ENCODE peak calls at places on chromosomes 7 and 10, in nine cellular contexts. One of them, this sample, is unnamed.

GRCh38 chr7:16804674-16805439 is at the start of gene AGR2:
- DNase-seq in OCI-LY7: no peak
- DNase-seq in brain microvascular endothelial cell: no peak
- DNase-seq in AG09309: no peak
- DNase-seq in GM12865: no peak
- DNase-seq in fibroblast of mammary gland: no peak
- DNase-seq in NB4: no peak
- DNase-seq in PC-3: peak
- DNase-seq in astrocyte of the spinal cord: peak
- DNase-seq in this sample: no peak

GRCh38 chr7:45691155-45691656 is 117.0 kb downstream of the ADCY1 start:
- DNase-seq in OCI-LY7: no peak
- DNase-seq in AG09309: no peak
- DNase-seq in astrocyte of the spinal cord: no peak
- DNase-seq in GM12865: no peak
- DNase-seq in fibroblast of mammary gland: no peak
- DNase-seq in brain microvascular endothelial cell: no peak
- DNase-seq in NB4: no peak
- DNase-seq in PC-3: no peak
- DNase-seq in this sample: no peak

GRCh38 chr7:110718514-110719205 is 372.3 kb upstream of the LRRN3 start:
- DNase-seq in astrocyte of the spinal cord: no peak
- DNase-seq in brain microvascular endothelial cell: no peak
- DNase-seq in AG09309: no peak
- DNase-seq in NB4: no peak
- DNase-seq in fibroblast of mammary gland: no peak
- DNase-seq in OCI-LY7: no peak
- DNase-seq in PC-3: no peak
- DNase-seq in GM12865: no peak
- DNase-seq in this sample: no peak

GRCh38 chr7:32588657-32589056 is 93.4 kb downstream of the AVL9 start:
- DNase-seq in brain microvascular endothelial cell: peak
- DNase-seq in NB4: peak
- DNase-seq in AG09309: peak
- DNase-seq in fibroblast of mammary gland: peak
- DNase-seq in GM12865: peak
- DNase-seq in PC-3: peak
- DNase-seq in OCI-LY7: no peak
- DNase-seq in astrocyte of the spinal cord: peak
- DNase-seq in this sample: peak

GRCh38 chr7:96786998-96787395 is 77.4 kb upstream of the SEM1 start:
- DNase-seq in astrocyte of the spinal cord: no peak
- DNase-seq in NB4: no peak
- DNase-seq in fibroblast of mammary gland: no peak
- DNase-seq in OCI-LY7: no peak
- DNase-seq in AG09309: no peak
- DNase-seq in PC-3: no peak
- DNase-seq in GM12865: no peak
- DNase-seq in brain microvascular endothelial cell: no peak
- DNase-seq in this sample: no peak

GRCh38 chr7:21377545-21377944 is 50.3 kb upstream of the SP4 start:
- DNase-seq in OCI-LY7: no peak
- DNase-seq in AG09309: no peak
- DNase-seq in PC-3: no peak
- DNase-seq in fibroblast of mammary gland: no peak
- DNase-seq in brain microvascular endothelial cell: no peak
- DNase-seq in NB4: no peak
- DNase-seq in astrocyte of the spinal cord: no peak
- DNase-seq in GM12865: no peak
- DNase-seq in this sample: no peak

GRCh38 chr10:114855776-114856543 is 34.4 kb downstream of the FHIP2A start:
- DNase-seq in GM12865: no peak
- DNase-seq in AG09309: no peak
- DNase-seq in PC-3: peak
- DNase-seq in OCI-LY7: no peak
- DNase-seq in fibroblast of mammary gland: peak
- DNase-seq in astrocyte of the spinal cord: peak
- DNase-seq in NB4: no peak
- DNase-seq in brain microvascular endothelial cell: no peak
- DNase-seq in this sample: peak

GRCh38 chr7:148395292-148395691 is 195.3 kb upstream of the C7orf33 start:
- DNase-seq in NB4: no peak
- DNase-seq in GM12865: no peak
- DNase-seq in fibroblast of mammary gland: no peak
- DNase-seq in PC-3: no peak
- DNase-seq in brain microvascular endothelial cell: no peak
- DNase-seq in OCI-LY7: no peak
- DNase-seq in astrocyte of the spinal cord: peak
- DNase-seq in AG09309: no peak
- DNase-seq in this sample: no peak

GRCh38 chr10:71253981-71254818 is 41.8 kb downstream of the UNC5B start:
- DNase-seq in OCI-LY7: no peak
- DNase-seq in fibroblast of mammary gland: no peak
- DNase-seq in GM12865: peak
- DNase-seq in astrocyte of the spinal cord: no peak
- DNase-seq in NB4: no peak
- DNase-seq in brain microvascular endothelial cell: no peak
- DNase-seq in AG09309: no peak
- DNase-seq in PC-3: no peak
- DNase-seq in this sample: no peak

GRCh38 chr7:76512941-76513816 is 2.8 kb downstream of the UPK3B start:
- DNase-seq in fibroblast of mammary gland: peak
- DNase-seq in GM12865: no peak
- DNase-seq in brain microvascular endothelial cell: no peak
- DNase-seq in AG09309: no peak
- DNase-seq in NB4: peak
- DNase-seq in astrocyte of the spinal cord: no peak
- DNase-seq in OCI-LY7: no peak
- DNase-seq in PC-3: peak
- DNase-seq in this sample: no peak

GRCh38 chr7:132475037-132475668 is 101.1 kb downstream of the PLXNA4 start:
- DNase-seq in AG09309: no peak
- DNase-seq in astrocyte of the spinal cord: no peak
- DNase-seq in fibroblast of mammary gland: no peak
- DNase-seq in PC-3: no peak
- DNase-seq in OCI-LY7: no peak
- DNase-seq in GM12865: no peak
- DNase-seq in brain microvascular endothelial cell: no peak
- DNase-seq in NB4: no peak
- DNase-seq in this sample: no peak

GRCh38 chr10:16893664-16894063 is 76.4 kb upstream of the RSU1 start:
- DNase-seq in GM12865: no peak
- DNase-seq in fibroblast of mammary gland: no peak
- DNase-seq in brain microvascular endothelial cell: no peak
- DNase-seq in PC-3: peak
- DNase-seq in OCI-LY7: no peak
- DNase-seq in NB4: no peak
- DNase-seq in astrocyte of the spinal cord: no peak
- DNase-seq in AG09309: no peak
- DNase-seq in this sample: no peak

GRCh38 chr7:2540641-2541051 is 14.7 kb downstream of the BRAT1 start:
- DNase-seq in astrocyte of the spinal cord: no peak
- DNase-seq in OCI-LY7: no peak
- DNase-seq in NB4: peak
- DNase-seq in PC-3: no peak
- DNase-seq in AG09309: no peak
- DNase-seq in brain microvascular endothelial cell: no peak
- DNase-seq in GM12865: no peak
- DNase-seq in fibroblast of mammary gland: no peak
- DNase-seq in this sample: no peak

GRCh38 chr10:125691160-125691981 is 8.4 kb upstream of the TEX36 start:
- DNase-seq in fibroblast of mammary gland: peak
- DNase-seq in astrocyte of the spinal cord: peak
- DNase-seq in OCI-LY7: no peak
- DNase-seq in GM12865: no peak
- DNase-seq in AG09309: peak
- DNase-seq in brain microvascular endothelial cell: no peak
- DNase-seq in PC-3: peak
- DNase-seq in NB4: no peak
- DNase-seq in this sample: peak

GRCh38 chr10:94104316-94105060 is 110.8 kb downstream of the PLCE1 start:
- DNase-seq in GM12865: no peak
- DNase-seq in AG09309: no peak
- DNase-seq in brain microvascular endothelial cell: peak
- DNase-seq in OCI-LY7: no peak
- DNase-seq in NB4: no peak
- DNase-seq in fibroblast of mammary gland: peak
- DNase-seq in astrocyte of the spinal cord: peak
- DNase-seq in PC-3: peak
- DNase-seq in this sample: peak

GRCh38 chr10:132908621-132909295 is 33.6 kb downstream of the CFAP46 start:
- DNase-seq in brain microvascular endothelial cell: no peak
- DNase-seq in fibroblast of mammary gland: no peak
- DNase-seq in NB4: no peak
- DNase-seq in GM12865: no peak
- DNase-seq in OCI-LY7: no peak
- DNase-seq in astrocyte of the spinal cord: no peak
- DNase-seq in AG09309: no peak
- DNase-seq in PC-3: no peak
- DNase-seq in this sample: no peak

GRCh38 chr10:23157239-23157661 is 34.9 kb upstream of the PTF1A start:
- DNase-seq in PC-3: no peak
- DNase-seq in OCI-LY7: no peak
- DNase-seq in fibroblast of mammary gland: no peak
- DNase-seq in GM12865: peak
- DNase-seq in astrocyte of the spinal cord: no peak
- DNase-seq in NB4: no peak
- DNase-seq in AG09309: no peak
- DNase-seq in brain microvascular endothelial cell: no peak
- DNase-seq in this sample: no peak

GRCh38 chr7:43198599-43199090 is 86.2 kb downstream of the HECW1 start:
- DNase-seq in GM12865: no peak
- DNase-seq in fibroblast of mammary gland: no peak
- DNase-seq in NB4: no peak
- DNase-seq in PC-3: no peak
- DNase-seq in AG09309: no peak
- DNase-seq in brain microvascular endothelial cell: no peak
- DNase-seq in OCI-LY7: no peak
- DNase-seq in astrocyte of the spinal cord: no peak
- DNase-seq in this sample: no peak

GRCh38 chr10:77566228-77566627 is 71.4 kb downstream of the KCNMA1 start:
- DNase-seq in GM12865: no peak
- DNase-seq in OCI-LY7: no peak
- DNase-seq in astrocyte of the spinal cord: no peak
- DNase-seq in PC-3: no peak
- DNase-seq in brain microvascular endothelial cell: no peak
- DNase-seq in NB4: no peak
- DNase-seq in AG09309: no peak
- DNase-seq in fibroblast of mammary gland: no peak
- DNase-seq in this sample: no peak

GRCh38 chr10:132448248-132448731 is 51.3 kb downstream of the PWWP2B start:
- DNase-seq in PC-3: peak
- DNase-seq in GM12865: peak
- DNase-seq in AG09309: no peak
- DNase-seq in fibroblast of mammary gland: peak
- DNase-seq in astrocyte of the spinal cord: no peak
- DNase-seq in brain microvascular endothelial cell: no peak
- DNase-seq in NB4: peak
- DNase-seq in OCI-LY7: peak
- DNase-seq in this sample: no peak

GRCh38 chr7:50068850-50069551 is 24.0 kb downstream of the ZPBP start:
- DNase-seq in GM12865: peak
- DNase-seq in astrocyte of the spinal cord: peak
- DNase-seq in AG09309: no peak
- DNase-seq in OCI-LY7: no peak
- DNase-seq in fibroblast of mammary gland: peak
- DNase-seq in NB4: peak
- DNase-seq in PC-3: peak
- DNase-seq in brain microvascular endothelial cell: peak
- DNase-seq in this sample: no peak

GRCh38 chr10:50586740-50587088 is 37.0 kb downstream of the SGMS1 start:
- DNase-seq in PC-3: no peak
- DNase-seq in AG09309: no peak
- DNase-seq in astrocyte of the spinal cord: no peak
- DNase-seq in NB4: no peak
- DNase-seq in OCI-LY7: no peak
- DNase-seq in GM12865: no peak
- DNase-seq in brain microvascular endothelial cell: no peak
- DNase-seq in fibroblast of mammary gland: no peak
- DNase-seq in this sample: no peak

GRCh38 chr7:112452102-112452888 is 2.0 kb downstream of the IFRD1 start:
- DNase-seq in PC-3: peak
- DNase-seq in NB4: peak
- DNase-seq in AG09309: no peak
- DNase-seq in fibroblast of mammary gland: peak
- DNase-seq in GM12865: peak
- DNase-seq in brain microvascular endothelial cell: peak
- DNase-seq in astrocyte of the spinal cord: peak
- DNase-seq in OCI-LY7: peak
- DNase-seq in this sample: peak
- TF ChIP-seq CTCF in PC-3: no peak
- TF ChIP-seq CTCF in NB4: peak
- TF ChIP-seq CTCF in AG09309: peak
- TF ChIP-seq CTCF in fibroblast of mammary gland: peak
- TF ChIP-seq CTCF in GM12865: peak
- TF ChIP-seq CTCF in brain microvascular endothelial cell: peak
- TF ChIP-seq CTCF in astrocyte of the spinal cord: peak
- TF ChIP-seq CTCF in OCI-LY7: peak
- TF ChIP-seq CTCF in this sample: peak

GRCh38 chr7:133853706-133854276 is 273.3 kb upstream of the LRGUK start:
- DNase-seq in fibroblast of mammary gland: peak
- DNase-seq in brain microvascular endothelial cell: peak
- DNase-seq in astrocyte of the spinal cord: peak
- DNase-seq in GM12865: peak
- DNase-seq in NB4: peak
- DNase-seq in PC-3: peak
- DNase-seq in AG09309: peak
- DNase-seq in OCI-LY7: peak
- DNase-seq in this sample: peak
- H3K4me3 ChIP-seq in fibroblast of mammary gland: no peak
- H3K4me3 ChIP-seq in brain microvascular endothelial cell: no peak
- H3K4me3 ChIP-seq in astrocyte of the spinal cord: no peak
- H3K4me3 ChIP-seq in GM12865: no peak
- H3K4me3 ChIP-seq in NB4: no peak
- H3K4me3 ChIP-seq in PC-3: no peak
- H3K4me3 ChIP-seq in AG09309: no peak
- H3K4me3 ChIP-seq in OCI-LY7: no peak
- H3K4me3 ChIP-seq in this sample: no peak

DNA sequence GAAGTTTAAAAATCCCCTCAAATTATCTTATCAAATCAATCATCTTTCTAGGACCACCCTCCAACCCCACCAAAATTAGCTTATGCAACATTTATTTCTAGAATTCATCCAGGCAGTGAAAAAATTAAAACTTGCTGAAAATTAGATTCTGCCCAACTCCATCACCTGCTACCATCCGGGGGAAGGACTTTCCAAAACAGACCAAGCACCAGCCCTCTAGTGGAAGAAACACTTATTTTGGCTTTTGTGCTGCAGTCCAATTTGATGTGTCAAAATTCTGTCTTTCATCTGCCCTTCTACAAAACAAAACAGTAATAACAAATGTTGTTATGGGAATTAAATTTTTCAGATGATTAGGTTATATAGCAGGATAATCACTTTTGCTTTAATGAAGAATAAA is 35.1 kb downstream of the GCC1 start:
- DNase-seq in astrocyte of the spinal cord: no peak
- DNase-seq in NB4: no peak
- DNase-seq in brain microvascular endothelial cell: no peak
- DNase-seq in fibroblast of mammary gland: no peak
- DNase-seq in PC-3: peak
- DNase-seq in AG09309: no peak
- DNase-seq in GM12865: peak
- DNase-seq in OCI-LY7: peak
- DNase-seq in this sample: no peak
- TF ChIP-seq CTCF in astrocyte of the spinal cord: peak
- TF ChIP-seq CTCF in NB4: peak
- TF ChIP-seq CTCF in brain microvascular endothelial cell: peak
- TF ChIP-seq CTCF in fibroblast of mammary gland: peak
- TF ChIP-seq CTCF in PC-3: peak
- TF ChIP-seq CTCF in AG09309: no peak
- TF ChIP-seq CTCF in GM12865: peak
- TF ChIP-seq CTCF in OCI-LY7: peak
- TF ChIP-seq CTCF in this sample: peak

GRCh38 chr7:124930173-124930623 is 573 bp upstream of the POT1 start:
- DNase-seq in OCI-LY7: no peak
- DNase-seq in brain microvascular endothelial cell: no peak
- DNase-seq in PC-3: no peak
- DNase-seq in fibroblast of mammary gland: no peak
- DNase-seq in AG09309: no peak
- DNase-seq in astrocyte of the spinal cord: no peak
- DNase-seq in NB4: no peak
- DNase-seq in GM12865: no peak
- DNase-seq in this sample: no peak
- H3K4me3 ChIP-seq in OCI-LY7: peak
- H3K4me3 ChIP-seq in brain microvascular endothelial cell: peak
- H3K4me3 ChIP-seq in PC-3: peak
- H3K4me3 ChIP-seq in fibroblast of mammary gland: peak
- H3K4me3 ChIP-seq in AG09309: peak
- H3K4me3 ChIP-seq in astrocyte of the spinal cord: peak
- H3K4me3 ChIP-seq in NB4: peak
- H3K4me3 ChIP-seq in GM12865: peak
- H3K4me3 ChIP-seq in this sample: peak